ENCODE peak calls at places on chromosomes 13 and 19, in ten cellular contexts. One of them, this sample, is unnamed.

GRCh38 chr19:17073869-17074627 is 1.2 kb downstream of the HAUS8 start:
- DNase-seq in ELR: peak; percentile 53
- DNase-seq in CD4-positive, CD25-positive, alpha-beta regulatory T cell: no peak
- DNase-seq in left cardiac atrium: no peak
- DNase-seq in GM04503: no peak
- DNase-seq in left kidney: peak; percentile 49
- DNase-seq in T-helper 1 cell: no peak
- DNase-seq in GM13976: no peak
- DNase-seq in AG08396: no peak
- DNase-seq in glutamatergic neuron: no peak
- DNase-seq in this sample: peak; percentile 62

GRCh38 chr19:39297931-39298634 is 1.9 kb downstream of the IFNL1 start:
- DNase-seq in GM04503: no peak
- DNase-seq in left kidney: no peak
- DNase-seq in left cardiac atrium: no peak
- DNase-seq in AG08396: no peak
- DNase-seq in CD4-positive, CD25-positive, alpha-beta regulatory T cell: no peak
- DNase-seq in T-helper 1 cell: peak; percentile 41
- DNase-seq in glutamatergic neuron: no peak
- DNase-seq in GM13976: no peak
- DNase-seq in ELR: no peak
- DNase-seq in this sample: no peak

GRCh38 chr19:46731007-46731501 is 14.1 kb upstream of the PRKD2 start:
- DNase-seq in left kidney: no peak
- DNase-seq in CD4-positive, CD25-positive, alpha-beta regulatory T cell: no peak
- DNase-seq in T-helper 1 cell: no peak
- DNase-seq in GM13976: no peak
- DNase-seq in AG08396: peak; percentile 89
- DNase-seq in glutamatergic neuron: no peak
- DNase-seq in GM04503: peak; percentile 66
- DNase-seq in left cardiac atrium: no peak
- DNase-seq in ELR: peak; percentile 98
- DNase-seq in this sample: no peak

GRCh38 chr13:59588717-59589067 is 575.0 kb downstream of the DIAPH3 start:
- DNase-seq in left cardiac atrium: no peak
- DNase-seq in CD4-positive, CD25-positive, alpha-beta regulatory T cell: no peak
- DNase-seq in T-helper 1 cell: no peak
- DNase-seq in GM13976: no peak
- DNase-seq in ELR: no peak
- DNase-seq in left kidney: no peak
- DNase-seq in GM04503: no peak
- DNase-seq in glutamatergic neuron: no peak
- DNase-seq in AG08396: no peak
- DNase-seq in this sample: no peak

GRCh38 chr19:2268480-2268830 is 12.2 kb upstream of the JSRP1 start:
- DNase-seq in ELR: no peak
- DNase-seq in T-helper 1 cell: no peak
- DNase-seq in glutamatergic neuron: no peak
- DNase-seq in AG08396: no peak
- DNase-seq in left kidney: no peak
- DNase-seq in left cardiac atrium: no peak
- DNase-seq in GM04503: no peak
- DNase-seq in CD4-positive, CD25-positive, alpha-beta regulatory T cell: no peak
- DNase-seq in GM13976: no peak
- DNase-seq in this sample: no peak

GRCh38 chr13:87671031-87671823 is at the start of gene SLITRK5:
- DNase-seq in CD4-positive, CD25-positive, alpha-beta regulatory T cell: no peak
- DNase-seq in GM13976: peak; percentile 80
- DNase-seq in GM04503: no peak
- DNase-seq in left cardiac atrium: peak; percentile 64
- DNase-seq in glutamatergic neuron: peak; percentile 95
- DNase-seq in AG08396: peak; percentile 79
- DNase-seq in left kidney: peak; percentile 93
- DNase-seq in ELR: peak; percentile 80
- DNase-seq in T-helper 1 cell: no peak
- DNase-seq in this sample: peak; percentile 85

GRCh38 chr19:8355631-8356402 is 8.1 kb upstream of the ANGPTL4 start:
- DNase-seq in CD4-positive, CD25-positive, alpha-beta regulatory T cell: no peak
- DNase-seq in GM04503: peak; percentile 99
- DNase-seq in left cardiac atrium: no peak
- DNase-seq in GM13976: no peak
- DNase-seq in ELR: peak; percentile 100
- DNase-seq in glutamatergic neuron: no peak
- DNase-seq in AG08396: peak; percentile 78
- DNase-seq in left kidney: no peak
- DNase-seq in T-helper 1 cell: no peak
- DNase-seq in this sample: no peak

GRCh38 chr19:35318679-35319448 is 10.1 kb upstream of the CD22 start:
- DNase-seq in CD4-positive, CD25-positive, alpha-beta regulatory T cell: no peak
- DNase-seq in GM04503: peak; percentile 78
- DNase-seq in T-helper 1 cell: no peak
- DNase-seq in glutamatergic neuron: no peak
- DNase-seq in AG08396: peak; percentile 72
- DNase-seq in GM13976: no peak
- DNase-seq in left kidney: peak; percentile 49
- DNase-seq in ELR: peak; percentile 96
- DNase-seq in left cardiac atrium: peak; percentile 66
- DNase-seq in this sample: no peak

GRCh38 chr13:67353891-67354459 is 123.8 kb upstream of the PCDH9 start:
- DNase-seq in AG08396: no peak
- DNase-seq in ELR: peak; percentile 28
- DNase-seq in left kidney: peak; percentile 12
- DNase-seq in left cardiac atrium: no peak
- DNase-seq in CD4-positive, CD25-positive, alpha-beta regulatory T cell: no peak
- DNase-seq in T-helper 1 cell: no peak
- DNase-seq in GM13976: no peak
- DNase-seq in GM04503: no peak
- DNase-seq in glutamatergic neuron: no peak
- DNase-seq in this sample: no peak

GRCh38 chr19:11558881-11559828 is at the start of gene ELOF1:
- DNase-seq in T-helper 1 cell: peak; percentile 95
- DNase-seq in left kidney: peak; percentile 100
- DNase-seq in GM13976: peak; percentile 98
- DNase-seq in glutamatergic neuron: peak; percentile 99
- DNase-seq in left cardiac atrium: peak; percentile 98
- DNase-seq in ELR: peak; percentile 99
- DNase-seq in AG08396: peak; percentile 99
- DNase-seq in CD4-positive, CD25-positive, alpha-beta regulatory T cell: peak; percentile 96
- DNase-seq in GM04503: peak; percentile 79
- DNase-seq in this sample: peak; percentile 100

GRCh38 chr19:39398297-39398864 is 7.2 kb downstream of the MED29 start:
- DNase-seq in GM13976: peak; percentile 61
- DNase-seq in left kidney: no peak
- DNase-seq in CD4-positive, CD25-positive, alpha-beta regulatory T cell: no peak
- DNase-seq in left cardiac atrium: peak; percentile 80
- DNase-seq in ELR: peak; percentile 90
- DNase-seq in glutamatergic neuron: no peak
- DNase-seq in GM04503: no peak
- DNase-seq in AG08396: peak; percentile 75
- DNase-seq in T-helper 1 cell: no peak
- DNase-seq in this sample: no peak

GRCh38 chr19:8069116-8069973 is 16.8 kb downstream of the CCL25 start:
- DNase-seq in glutamatergic neuron: no peak
- DNase-seq in T-helper 1 cell: no peak
- DNase-seq in ELR: no peak
- DNase-seq in GM04503: no peak
- DNase-seq in CD4-positive, CD25-positive, alpha-beta regulatory T cell: no peak
- DNase-seq in AG08396: no peak
- DNase-seq in GM13976: no peak
- DNase-seq in left cardiac atrium: no peak
- DNase-seq in left kidney: no peak
- DNase-seq in this sample: peak; percentile 90

GRCh38 chr13:75486654-75487053 is 4.7 kb upstream of the TBC1D4 start:
- DNase-seq in CD4-positive, CD25-positive, alpha-beta regulatory T cell: no peak
- DNase-seq in GM13976: no peak
- DNase-seq in glutamatergic neuron: no peak
- DNase-seq in left kidney: no peak
- DNase-seq in T-helper 1 cell: no peak
- DNase-seq in ELR: no peak
- DNase-seq in GM04503: no peak
- DNase-seq in left cardiac atrium: no peak
- DNase-seq in AG08396: no peak
- DNase-seq in this sample: no peak

GRCh38 chr13:40402931-40403412 is 263.5 kb downstream of the FOXO1 start:
- DNase-seq in AG08396: peak; percentile 51
- DNase-seq in GM04503: no peak
- DNase-seq in glutamatergic neuron: no peak
- DNase-seq in T-helper 1 cell: no peak
- DNase-seq in CD4-positive, CD25-positive, alpha-beta regulatory T cell: no peak
- DNase-seq in left kidney: peak; percentile 54
- DNase-seq in left cardiac atrium: peak; percentile 34
- DNase-seq in ELR: peak; percentile 54
- DNase-seq in GM13976: no peak
- DNase-seq in this sample: peak; percentile 18

GRCh38 chr19:46068345-46069258 is 27.8 kb upstream of the IGFL4 start:
- DNase-seq in left cardiac atrium: no peak
- DNase-seq in left kidney: no peak
- DNase-seq in CD4-positive, CD25-positive, alpha-beta regulatory T cell: no peak
- DNase-seq in GM04503: peak; percentile 72
- DNase-seq in ELR: peak; percentile 95
- DNase-seq in glutamatergic neuron: no peak
- DNase-seq in T-helper 1 cell: no peak
- DNase-seq in AG08396: peak; percentile 50
- DNase-seq in GM13976: no peak
- DNase-seq in this sample: no peak

GRCh38 chr13:49292742-49293498 is 45.2 kb downstream of the CDADC1 start:
- DNase-seq in ELR: no peak
- DNase-seq in CD4-positive, CD25-positive, alpha-beta regulatory T cell: no peak
- DNase-seq in left cardiac atrium: peak; percentile 79
- DNase-seq in glutamatergic neuron: peak; percentile 53
- DNase-seq in GM13976: no peak
- DNase-seq in GM04503: no peak
- DNase-seq in T-helper 1 cell: no peak
- DNase-seq in AG08396: peak; percentile 65
- DNase-seq in left kidney: peak; percentile 75
- DNase-seq in this sample: no peak

GRCh38 chr19:8459095-8459494 is 14.3 kb downstream of the HNRNPM start:
- DNase-seq in GM04503: no peak
- DNase-seq in T-helper 1 cell: no peak
- DNase-seq in left kidney: no peak
- DNase-seq in ELR: no peak
- DNase-seq in glutamatergic neuron: no peak
- DNase-seq in left cardiac atrium: no peak
- DNase-seq in GM13976: no peak
- DNase-seq in CD4-positive, CD25-positive, alpha-beta regulatory T cell: no peak
- DNase-seq in AG08396: no peak
- DNase-seq in this sample: no peak

GRCh38 chr19:14006766-14007562 is 844 bp upstream of the RFX1 start:
- DNase-seq in GM13976: no peak
- DNase-seq in GM04503: no peak
- DNase-seq in CD4-positive, CD25-positive, alpha-beta regulatory T cell: no peak
- DNase-seq in left kidney: no peak
- DNase-seq in left cardiac atrium: peak; percentile 90
- DNase-seq in AG08396: no peak
- DNase-seq in T-helper 1 cell: no peak
- DNase-seq in glutamatergic neuron: peak; percentile 93
- DNase-seq in ELR: no peak
- DNase-seq in this sample: peak; percentile 93

GRCh38 chr13:99311748-99312492 is 4.7 kb upstream of the GPR183 start:
- DNase-seq in GM04503: peak; percentile 32
- DNase-seq in left kidney: no peak
- DNase-seq in T-helper 1 cell: no peak
- DNase-seq in ELR: no peak
- DNase-seq in CD4-positive, CD25-positive, alpha-beta regulatory T cell: no peak
- DNase-seq in GM13976: no peak
- DNase-seq in AG08396: no peak
- DNase-seq in glutamatergic neuron: no peak
- DNase-seq in left cardiac atrium: no peak
- DNase-seq in this sample: no peak

GRCh38 chr13:111668451-111668850 is 348.0 kb downstream of the TEX29 start:
- DNase-seq in glutamatergic neuron: no peak
- DNase-seq in T-helper 1 cell: no peak
- DNase-seq in GM13976: no peak
- DNase-seq in GM04503: no peak
- DNase-seq in CD4-positive, CD25-positive, alpha-beta regulatory T cell: no peak
- DNase-seq in left cardiac atrium: no peak
- DNase-seq in left kidney: no peak
- DNase-seq in ELR: no peak
- DNase-seq in AG08396: no peak
- DNase-seq in this sample: no peak

GRCh38 chr13:105638446-105638845 is 897.0 kb downstream of the EFNB2 start:
- DNase-seq in left cardiac atrium: no peak
- DNase-seq in ELR: peak; percentile 1
- DNase-seq in GM13976: no peak
- DNase-seq in CD4-positive, CD25-positive, alpha-beta regulatory T cell: no peak
- DNase-seq in AG08396: no peak
- DNase-seq in left kidney: no peak
- DNase-seq in glutamatergic neuron: no peak
- DNase-seq in GM04503: no peak
- DNase-seq in T-helper 1 cell: no peak
- DNase-seq in this sample: no peak

GRCh38 chr19:5149930-5150329 is 181.0 kb downstream of the KDM4B start:
- DNase-seq in left kidney: no peak
- DNase-seq in glutamatergic neuron: peak; percentile 25
- DNase-seq in AG08396: no peak
- DNase-seq in left cardiac atrium: no peak
- DNase-seq in GM13976: no peak
- DNase-seq in ELR: no peak
- DNase-seq in CD4-positive, CD25-positive, alpha-beta regulatory T cell: no peak
- DNase-seq in T-helper 1 cell: no peak
- DNase-seq in GM04503: no peak
- DNase-seq in this sample: no peak

GRCh38 chr13:89726690-89727435 is 1620.6 kb upstream of the MIR17HG start:
- DNase-seq in left kidney: no peak
- DNase-seq in CD4-positive, CD25-positive, alpha-beta regulatory T cell: no peak
- DNase-seq in GM13976: no peak
- DNase-seq in AG08396: no peak
- DNase-seq in GM04503: no peak
- DNase-seq in T-helper 1 cell: no peak
- DNase-seq in ELR: peak; percentile 89
- DNase-seq in left cardiac atrium: no peak
- DNase-seq in glutamatergic neuron: no peak
- DNase-seq in this sample: no peak

GRCh38 chr13:67278230-67278629 is 48.1 kb upstream of the PCDH9 start:
- DNase-seq in left kidney: peak; percentile 10
- DNase-seq in CD4-positive, CD25-positive, alpha-beta regulatory T cell: no peak
- DNase-seq in left cardiac atrium: no peak
- DNase-seq in glutamatergic neuron: no peak
- DNase-seq in AG08396: no peak
- DNase-seq in ELR: peak; percentile 57
- DNase-seq in GM04503: peak; percentile 40
- DNase-seq in T-helper 1 cell: no peak
- DNase-seq in GM13976: no peak
- DNase-seq in this sample: no peak